ENCODE peak calls at places on chromosome 16, in eight cellular contexts. S is NCI-H2029, K is IMR-90, X is stromal cell of bone marrow, Z is anterior cingulate cortex, W is progenitor cell of endocrine pancreas, D is Daoy, I is GM23248. Y is an unnamed sample.

GRCh38 chr16:3192476-3193019 is 4.5 kb downstream of the OR1F1 start:
- DNase-seq in Z (no peak), K (no peak), D (no peak), I (no peak), S (no peak), W (no peak), X (no peak), Y (no peak)

GRCh38 chr16:1667916-1668315 is 10.2 kb upstream of the JPT2 start:
- DNase-seq in S (no peak), Z (no peak), X (no peak), I (no peak), W (no peak), D (no peak), K (no peak), Y (no peak)

GRCh38 chr16:69607674-69608073 is 41.9 kb downstream of the NFAT5 start:
- DNase-seq in W (no peak), I (no peak), K (no peak), D (no peak), X (no peak), Z (no peak), S (no peak), Y (no peak)

GRCh38 chr16:57810197-57811024 is 8.1 kb upstream of the KIFC3 start:
- DNase-seq in S (peak; percentile 58), X (no peak), D (peak; percentile 89), K (peak; percentile 68), W (peak; percentile 38), Z (peak; percentile 44), I (peak; percentile 95), Y (peak; percentile 77)

GRCh38 chr16:19898924-19899604 is 14.4 kb upstream of the GPRC5B start:
- DNase-seq in D (peak; percentile 54), W (peak; percentile 29), X (peak; percentile 36), K (peak; percentile 46), S (peak; percentile 16), I (peak; percentile 64), Z (peak; percentile 1), Y (no peak)

GRCh38 chr16:56999409-57000270 is 10.3 kb downstream of the NLRC5 start:
- DNase-seq in W (no peak), S (no peak), I (no peak), D (peak; percentile 21), X (no peak), Z (no peak), K (no peak), Y (no peak)

GRCh38 chr16:58732545-58733247 is 1.4 kb downstream of the GOT2 start:
- DNase-seq in X (peak; percentile 54), K (peak; percentile 42), S (no peak), D (peak; percentile 51), Z (no peak), I (peak; percentile 74), W (no peak), Y (peak; percentile 37)

GRCh38 chr16:70478912-70479341 is 24.5 kb downstream of the FCSK start:
- DNase-seq in I (no peak), D (no peak), X (no peak), S (no peak), Z (no peak), K (no peak), W (no peak), Y (no peak)

GRCh38 chr16:72400257-72401078 is 228.5 kb upstream of the PMFBP1 start:
- DNase-seq in I (peak; percentile 71), S (peak; percentile 9), D (peak; percentile 33), W (peak; percentile 14), K (peak; percentile 62), X (peak; percentile 30), Z (peak; percentile 33), Y (peak; percentile 73)

GRCh38 chr16:51159864-51160263 is 8.8 kb upstream of the SALL1 start:
- DNase-seq in W (no peak), Z (no peak), K (no peak), S (no peak), D (no peak), X (no peak), I (peak; percentile 40), Y (no peak)

GRCh38 chr16:50300942-50301625 is 34.7 kb downstream of the ADCY7 start:
- DNase-seq in I (peak; percentile 90), K (peak; percentile 87), X (no peak), S (no peak), W (no peak), Z (no peak), D (no peak), Y (peak; percentile 76)

GRCh38 chr16:72902276-72902675 is 145.7 kb downstream of the ZFHX3 start:
- DNase-seq in K (no peak), I (no peak), W (no peak), X (no peak), S (no peak), Z (no peak), D (no peak), Y (no peak)

GRCh38 chr16:70737377-70738082 is 51.7 kb upstream of the MTSS2 start:
- DNase-seq in W (no peak), D (peak; percentile 14), X (peak; percentile 93), S (no peak), K (peak; percentile 99), Z (peak; percentile 41), I (peak; percentile 97), Y (peak; percentile 80)

GRCh38 chr16:19481291-19481690 is 40.6 kb downstream of the GDE1 start:
- DNase-seq in X (peak; percentile 5), I (peak; percentile 24), D (no peak), W (no peak), K (no peak), S (no peak), Z (no peak), Y (peak; percentile 12)

GRCh38 chr16:72371307-72372081 is 199.5 kb upstream of the PMFBP1 start:
- DNase-seq in S (peak; percentile 1), K (peak; percentile 25), X (no peak), I (peak; percentile 50), Z (no peak), W (peak; percentile 10), D (peak; percentile 19), Y (peak; percentile 61)

GRCh38 chr16:82259731-82260130 is 89.7 kb upstream of the MPHOSPH6 start:
- DNase-seq in X (no peak), K (no peak), Z (no peak), S (no peak), I (no peak), D (no peak), W (no peak), Y (no peak)

GRCh38 chr16:46775214-46775613 is 27.1 kb upstream of the MYLK3 start:
- DNase-seq in D (no peak), Z (no peak), W (no peak), S (no peak), X (no peak), I (no peak), K (peak; percentile 45), Y (no peak)

Y was measured in astrocyte.